ENCODE peak calls at places on chromosomes 4 and X, in five cellular contexts. S is stimulated activated CD8-positive, alpha-beta memory T cell treated with anti-CD3 and anti-CD28 coated beads, Interleukin-12 subunit alpha, Interleukin-12 subunit beta, amount 100 ng/mL, for 1 hour; N is hippocampal formation; E is Calu3; P is RPMI7951. X is an unnamed sample.

GRCh38 chr4:37627263-37627662 is 58.9 kb downstream of the RELL1 start:
- DNase-seq in S (no peak), N (no peak), E (no peak), P (peak; percentile 41), X (no peak)

GRCh38 chr4:637536-637935 is 12.2 kb downstream of the PDE6B start:
- DNase-seq in S (no peak), N (no peak), E (no peak), P (no peak), X (no peak)

GRCh38 chr4:182429896-182430295 is 186.7 kb downstream of the TENM3 start:
- DNase-seq in S (no peak), N (no peak), E (no peak), P (no peak), X (no peak)

GRCh38 chr4:78661923-78662521 is 110.5 kb downstream of the ANXA3 start:
- DNase-seq in S (no peak), N (no peak), E (no peak), P (peak; percentile 43), X (no peak)

GRCh38 chr4:183628189-183628588 is 30.8 kb downstream of the RWDD4 start:
- DNase-seq in S (no peak), N (no peak), E (no peak), P (no peak), X (no peak)

GRCh38 chr4:8393593-8394038 is 46.9 kb downstream of the ACOX3 start:
- DNase-seq in S (no peak), N (peak; percentile 70), E (no peak), P (peak; percentile 97), X (no peak)

GRCh38 chrX:129981752-129982299 is 609 bp upstream of the BCORL1 start:
- DNase-seq in S (no peak), N (no peak), E (no peak), P (no peak), X (peak; percentile 15)

GRCh38 chr4:33739886-33740285 is 2504.4 kb downstream of the ARAP2 start:
- DNase-seq in S (no peak), N (no peak), E (no peak), P (peak; percentile 58), X (no peak)

GRCh38 chrX:132968282-132968681 is 9.9 kb upstream of the HS6ST2 start:
- DNase-seq in S (no peak), N (no peak), E (no peak), P (no peak), X (no peak)

GRCh38 chr4:24837296-24837695 is 41.9 kb downstream of the SOD3 start:
- DNase-seq in S (no peak), N (no peak), E (no peak), P (no peak), X (no peak)

GRCh38 chr4:173013232-173013932 is 155.2 kb upstream of the GALNT7 start:
- DNase-seq in S (peak; percentile 24), N (peak; percentile 33), E (peak; percentile 34), P (peak; percentile 28), X (peak; percentile 66)

GRCh38 chr4:4302416-4302815 is 12.4 kb downstream of the ZBTB49 start:
- DNase-seq in S (no peak), N (no peak), E (no peak), P (no peak), X (no peak)

GRCh38 chr4:70996014-70996353 is 2.5 kb downstream of the DCK start:
- DNase-seq in S (no peak), N (no peak), E (no peak), P (no peak), X (no peak)

GRCh38 chr4:177008071-177008835 is 215.5 kb upstream of the VEGFC start:
- DNase-seq in S (no peak), N (no peak), E (no peak), P (peak; percentile 88), X (no peak)

GRCh38 chrX:53717205-53717604 is 30.7 kb upstream of the HUWE1 start:
- DNase-seq in S (no peak), N (no peak), E (no peak), P (no peak), X (no peak)

GRCh38 chr4:77695769-77696168 is 90.1 kb downstream of the CXCL13 start:
- DNase-seq in S (no peak), N (no peak), E (peak; percentile 19), P (peak; percentile 96), X (no peak)

GRCh38 chr4:124030038-124030638 is 633.5 kb downstream of the SPRY1 start:
- DNase-seq in S (no peak), N (no peak), E (no peak), P (peak; percentile 57), X (no peak)

GRCh38 chrX:4451591-4451990 is 738.1 kb upstream of the PRKX start:
- DNase-seq in S (no peak), N (no peak), E (no peak), P (no peak), X (no peak)

GRCh38 chrX:85379174-85379907 is at the start of gene POF1B:
- DNase-seq in S (no peak), N (no peak), E (peak; percentile 74), P (no peak), X (no peak)

GRCh38 chr4:28548549-28548948 is 1687.9 kb downstream of the STIM2 start:
- DNase-seq in S (no peak), N (no peak), E (no peak), P (no peak), X (no peak)

GRCh38 chr4:41303372-41304118 is 46.8 kb downstream of the UCHL1 start:
- DNase-seq in S (no peak), N (no peak), E (no peak), P (no peak), X (no peak)